ENCODE peak calls at places on chromosomes 3 and 15, in ten cellular contexts. G is heart right ventricle, S is hepatocyte, Y is pancreas, R is cardiac muscle cell, Q is left lung, P is neural progenitor cell, T is lung, H is coronary artery, O is GM23248. K is an unnamed sample.

GRCh38 chr15:85658816-85659215 is 135.9 kb downstream of the KLHL25 start:
- DNase-seq in G (no peak), Y (no peak), R (no peak), H (no peak), Q (no peak), O (no peak), S (no peak), P (no peak), T (no peak), K (no peak)

GRCh38 chr3:61483997-61484396 is 77.4 kb upstream of the PTPRG start:
- DNase-seq in S (no peak), R (no peak), G (no peak), T (no peak), P (no peak), Q (no peak), O (no peak), H (no peak), Y (no peak), K (no peak)

GRCh38 chr3:33645060-33645841 is 72.8 kb downstream of the CLASP2 start:
- DNase-seq in S (peak; percentile 13), Q (no peak), P (peak; percentile 12), H (no peak), R (peak; percentile 20), T (no peak), G (no peak), O (peak; percentile 68), Y (no peak), K (no peak)

GRCh38 chr3:133487920-133488540 is 85.5 kb upstream of the CDV3 start:
- DNase-seq in Y (no peak), Q (no peak), H (no peak), O (peak; percentile 53), P (peak; percentile 46), R (no peak), T (no peak), S (peak; percentile 58), G (peak; percentile 28), K (peak; percentile 74)

GRCh38 chr3:85758442-85758841 is 799.7 kb downstream of the CADM2 start:
- DNase-seq in Y (no peak), S (no peak), T (no peak), R (no peak), H (no peak), P (no peak), O (no peak), Q (no peak), G (no peak), K (no peak)

GRCh38 chr3:53690521-53690920 is 155.7 kb downstream of the CHDH start:
- DNase-seq in G (no peak), R (no peak), S (no peak), T (peak; percentile 22), H (no peak), Q (no peak), Y (no peak), O (no peak), P (no peak), K (no peak)

GRCh38 chr3:69890094-69890493 is 109.4 kb upstream of the SAMMSON start:
- DNase-seq in T (no peak), S (no peak), P (no peak), Y (no peak), Q (no peak), H (no peak), O (peak; percentile 42), R (no peak), G (no peak), K (no peak)

GRCh38 chr15:64430000-64430735 is 30.2 kb upstream of the ZNF609 start:
- DNase-seq in Q (no peak), R (peak; percentile 21), S (peak; percentile 37), O (peak; percentile 91), G (peak; percentile 30), Y (no peak), P (peak; percentile 68), H (no peak), T (peak; percentile 32), K (peak; percentile 23)

GRCh38 chr3:2597615-2598014 is 498.9 kb downstream of the CNTN4 start:
- DNase-seq in G (no peak), Y (no peak), R (no peak), O (no peak), T (no peak), S (peak; percentile 14), H (no peak), Q (no peak), P (no peak), K (no peak)

GRCh38 chr3:178859386-178859785 is 212.2 kb downstream of the ZMAT3 start:
- DNase-seq in H (no peak), P (no peak), O (no peak), T (no peak), S (no peak), Q (no peak), G (no peak), R (no peak), Y (no peak), K (no peak)

GRCh38 chr3:126886217-126886616 is 96.7 kb upstream of the PLXNA1 start:
- DNase-seq in Q (no peak), T (no peak), Y (no peak), R (no peak), G (no peak), S (no peak), P (no peak), O (no peak), H (no peak), K (no peak)

GRCh38 chr15:33722673-33723015 is 245.7 kb upstream of the CHRM5 start:
- DNase-seq in O (no peak), Q (no peak), Y (no peak), H (no peak), G (no peak), R (no peak), T (no peak), P (no peak), S (no peak), K (no peak)

GRCh38 chr3:191373327-191373726 is 43.0 kb upstream of the UTS2B start:
- DNase-seq in Q (no peak), P (no peak), R (no peak), Y (no peak), G (no peak), S (no peak), T (no peak), O (peak; percentile 60), H (no peak), K (no peak)

GRCh38 chr15:38688761-38689160 is 124.1 kb upstream of the RASGRP1 start:
- DNase-seq in O (no peak), H (no peak), G (no peak), T (no peak), P (no peak), Q (no peak), R (no peak), Y (no peak), S (no peak), K (no peak)

GRCh38 chr3:37905987-37906674 is 44.5 kb downstream of the CTDSPL start:
- DNase-seq in S (peak; percentile 32), G (no peak), H (no peak), Y (no peak), R (peak; percentile 45), P (no peak), O (peak; percentile 83), T (no peak), Q (no peak), K (no peak)

GRCh38 chr3:24604215-24604614 is 109.6 kb upstream of the THRB start:
- DNase-seq in Y (no peak), S (no peak), O (no peak), G (no peak), P (no peak), Q (no peak), T (no peak), H (no peak), R (no peak), K (no peak)

GRCh38 chr3:189100866-189101265 is 70.9 kb upstream of the TPRG1 start:
- DNase-seq in T (no peak), Q (no peak), P (no peak), O (no peak), G (no peak), S (no peak), H (no peak), R (no peak), Y (no peak), K (no peak)
- H3K27ac ChIP-seq in T (peak overlapping the region; percentile 72), Q (no peak overlapping the region), P (no peak overlapping the region), O (no peak overlapping the region), G (no peak overlapping the region), S (no peak overlapping the region), H (peak overlapping the region; percentile 94), R (no peak overlapping the region), Y (no peak overlapping the region), K (no peak overlapping the region)

DNA sequence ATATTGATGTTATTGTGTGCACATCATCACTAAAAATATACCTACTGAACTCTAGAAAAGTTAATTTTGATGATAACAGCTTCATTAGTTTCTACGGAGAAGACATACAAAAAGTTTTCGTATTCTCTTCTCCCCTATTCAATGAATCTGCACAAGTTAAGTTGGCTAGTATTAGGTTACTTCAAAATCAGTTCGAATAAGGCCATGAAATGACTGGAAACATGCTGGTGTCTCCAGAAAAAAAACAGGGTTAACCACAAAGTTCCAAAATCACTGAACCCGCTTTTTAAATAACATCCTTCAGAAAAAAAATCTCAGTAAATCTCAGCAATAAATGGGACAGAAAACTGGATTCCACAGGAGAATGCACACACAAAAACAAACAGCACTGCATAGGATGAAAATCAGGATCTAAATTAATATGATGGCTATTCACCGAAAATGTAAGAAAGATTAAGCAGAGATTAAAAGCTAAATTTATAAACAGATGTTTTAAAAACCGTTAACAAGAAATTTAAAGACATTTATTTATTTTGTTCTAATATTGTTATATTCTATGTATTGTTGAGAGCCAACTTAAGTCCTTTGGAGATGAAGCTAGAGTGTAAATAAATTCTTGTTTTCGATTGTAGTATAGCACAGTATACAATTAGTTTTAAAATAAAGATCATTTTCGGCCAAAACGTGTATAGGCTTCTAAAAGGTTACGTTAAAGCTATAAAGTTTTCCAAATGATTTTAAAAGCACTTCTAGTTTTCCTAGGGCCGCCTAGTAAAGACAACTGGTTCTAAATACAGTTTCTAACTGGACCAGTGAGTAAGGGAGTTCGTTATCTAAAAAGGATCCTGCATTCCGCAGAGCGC is 1.0 kb downstream of the IGSF11 start:
- DNase-seq in Q (no peak), G (no peak), S (no peak), Y (no peak), R (no peak), T (no peak), P (no peak), O (no peak), H (no peak), K (no peak)
- H3K4me3 ChIP-seq in Q (no peak overlapping the region), G (peak overlapping the region; percentile 60), S (peak overlapping the region; percentile 88), Y (peak overlapping the region; percentile 47), R (peak overlapping the region; percentile 52), T (no peak overlapping the region), P (peak overlapping the region; percentile 68), O (peak overlapping the region; percentile 73), H (peak overlapping the region; percentile 87), K (peak overlapping the region; percentile 59)

GRCh38 chr3:11534011-11534782 is 109.5 kb downstream of the VGLL4 start:
- DNase-seq in S (no peak), P (no peak), Q (no peak), T (no peak), G (peak; percentile 21), R (no peak), Y (no peak), O (no peak), H (no peak), K (no peak)
- H3K27ac ChIP-seq in S (no peak overlapping the region), P (no peak overlapping the region), Q (no peak overlapping the region), T (no peak overlapping the region), G (no peak overlapping the region), R (no peak overlapping the region), Y (no peak overlapping the region), O (no peak overlapping the region), H (peak overlapping the region; percentile 75), K (no peak overlapping the region)

DNA sequence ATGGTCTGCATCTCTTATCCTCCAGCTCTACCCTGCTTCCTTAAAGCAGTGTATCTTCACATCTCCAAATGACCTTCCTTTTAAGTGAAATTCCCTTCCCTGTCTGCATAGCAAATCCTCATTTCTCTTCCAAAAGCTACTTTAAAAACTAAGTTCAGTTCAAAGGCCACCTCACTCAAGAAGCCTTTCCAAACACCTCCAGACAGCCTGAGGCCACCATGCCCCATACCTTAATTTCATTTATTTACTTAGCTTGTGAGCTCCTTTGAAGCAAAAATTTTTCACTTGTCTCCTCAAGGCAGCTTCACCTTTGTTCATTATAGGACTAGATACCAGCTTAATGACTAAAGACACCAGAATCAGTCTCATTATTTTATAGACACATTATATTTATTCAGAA is 39.4 kb downstream of the PIGB start:
- DNase-seq in P (no peak), T (no peak), S (no peak), H (no peak), O (no peak), Q (no peak), G (no peak), R (no peak), Y (no peak), K (no peak)
- H3K4me3 ChIP-seq in P (no peak overlapping the region), T (no peak overlapping the region), S (no peak overlapping the region), H (no peak overlapping the region), O (no peak overlapping the region), Q (no peak overlapping the region), G (no peak overlapping the region), R (no peak overlapping the region), Y (no peak overlapping the region), K (no peak overlapping the region)